ENCODE peak calls at places on chromosomes 11 and 22, in ten cellular contexts. S, H, U, W, O, P, M, J, B and C are unnamed samples.

GRCh38 chr22:19460036-19460435 is 12.5 kb upstream of the C22orf39 start:
- DNase-seq in S (no peak), H (no peak), U (no peak), W (no peak), O (no peak), P (no peak), M (no peak), J (no peak), B (no peak), C (no peak)

GRCh38 chr22:17842386-17842785 is 68.1 kb upstream of the BID start:
- DNase-seq in S (peak; percentile 46), H (no peak), U (no peak), W (peak; percentile 36), O (no peak), P (no peak), M (peak; percentile 14), J (peak; percentile 39), B (peak; percentile 50), C (no peak)

GRCh38 chr22:28112548-28113043 is 193.5 kb upstream of the PITPNB start:
- DNase-seq in S (no peak), H (no peak), U (no peak), W (no peak), O (no peak), P (peak; percentile 83), M (no peak), J (no peak), B (no peak), C (no peak)

GRCh38 chr11:122202951-122203456 is 87.0 kb upstream of the BLID start:
- DNase-seq in S (peak; percentile 40), H (peak; percentile 31), U (no peak), W (peak; percentile 25), O (peak; percentile 58), P (peak; percentile 16), M (no peak), J (peak; percentile 53), B (no peak), C (no peak)

GRCh38 chr11:78689558-78690153 is 115.0 kb upstream of the NARS2 start:
- DNase-seq in S (no peak), H (no peak), U (no peak), W (no peak), O (no peak), P (no peak), M (no peak), J (no peak), B (no peak), C (no peak)

GRCh38 chr11:535519-536454 is at the start of gene HRAS:
- DNase-seq in S (peak; percentile 98), H (peak; percentile 91), U (peak; percentile 94), W (peak; percentile 94), O (peak; percentile 95), P (peak; percentile 88), M (peak; percentile 93), J (peak; percentile 98), B (peak; percentile 86), C (peak; percentile 98)

GRCh38 chr11:104053743-104054142 is 17.3 kb downstream of the DDI1 start:
- DNase-seq in S (no peak), H (no peak), U (no peak), W (no peak), O (no peak), P (no peak), M (no peak), J (no peak), B (no peak), C (no peak)

GRCh38 chr11:65110354-65110861 is 1.3 kb upstream of the TM7SF2 start:
- DNase-seq in S (peak; percentile 99), H (peak; percentile 80), U (peak; percentile 91), W (peak; percentile 98), O (peak; percentile 64), P (peak; percentile 70), M (peak; percentile 88), J (peak; percentile 98), B (peak; percentile 95), C (peak; percentile 89)

GRCh38 chr22:24155597-24156145 is 25.6 kb upstream of the SUSD2 start:
- DNase-seq in S (peak; percentile 52), H (peak; percentile 33), U (no peak), W (peak; percentile 44), O (peak; percentile 39), P (peak; percentile 41), M (no peak), J (peak; percentile 58), B (peak; percentile 31), C (no peak)

GRCh38 chr11:26028294-26028954 is 303.5 kb upstream of the ANO3 start:
- DNase-seq in S (no peak), H (no peak), U (no peak), W (no peak), O (no peak), P (no peak), M (no peak), J (no peak), B (no peak), C (no peak)

GRCh38 chr22:23773247-23774113 is 831 bp downstream of the MMP11 start:
- DNase-seq in S (no peak), H (no peak), U (no peak), W (no peak), O (no peak), P (no peak), M (no peak), J (no peak), B (no peak), C (no peak)